ENCODE peak calls at places on chromosomes 11 and 22, in four cellular contexts. N is stimulated activated CD4-positive, alpha-beta T cell treated with anti-CD3 and anti-CD28 coated beads, Interleukin-12 subunit alpha, Interleukin-12 subunit beta, amount 100 ng/mL, for 24 hours; D is amniotic stem cell; A is prostate gland. X is an unnamed sample.

GRCh38 chr11:106160494-106160893 is 83.0 kb downstream of the AASDHPPT start:
- DNase-seq in N (no peak), D (no peak), A (no peak), X (no peak)

GRCh38 chr22:29879738-29880137 is 3.2 kb upstream of the MTMR3 start:
- DNase-seq in N (no peak), D (no peak), A (no peak), X (no peak)

GRCh38 chr11:87455180-87455579 is 417.4 kb downstream of the TMEM135 start:
- DNase-seq in N (no peak), D (no peak), A (no peak), X (no peak)

GRCh38 chr22:49208768-49209252 is 618.9 kb downstream of the BRD1 start:
- DNase-seq in N (no peak), D (no peak), A (no peak), X (peak; percentile 26)

GRCh38 chr11:17405232-17406005 is 17.0 kb upstream of the KCNJ11 start:
- DNase-seq in N (no peak), D (no peak), A (peak; percentile 81), X (peak; percentile 83)

GRCh38 chr11:13073119-13073981 is 64.2 kb downstream of the RASSF10 start:
- DNase-seq in N (no peak), D (no peak), A (no peak), X (peak; percentile 57)

GRCh38 chr11:74006743-74007304 is 2.1 kb downstream of the UCP3 start:
- DNase-seq in N (no peak), D (no peak), A (no peak), X (no peak)

GRCh38 chr11:24585192-24585591 is 88.3 kb downstream of the LUZP2 start:
- DNase-seq in N (no peak), D (no peak), A (no peak), X (no peak)

GRCh38 chr22:46563381-46564083 is 26.1 kb upstream of the CELSR1 start:
- DNase-seq in N (peak; percentile 81), D (no peak), A (peak; percentile 61), X (peak; percentile 81)

GRCh38 chr22:36068776-36069344 is 40.2 kb upstream of the RBFOX2 start:
- DNase-seq in N (no peak), D (no peak), A (no peak), X (no peak)

GRCh38 chr11:123616505-123617198 is 37.8 kb downstream of the SCN3B start:
- DNase-seq in N (no peak), D (no peak), A (peak; percentile 53), X (peak; percentile 58)

GRCh38 chr22:19434829-19435580 is 2.7 kb downstream of the MRPL40 start:
- DNase-seq in N (no peak), D (no peak), A (no peak), X (no peak)

GRCh38 chr11:73245461-73245860 is 26.7 kb upstream of the P2RY6 start:
- DNase-seq in N (no peak), D (no peak), A (no peak), X (no peak)

GRCh38 chr22:41576877-41577276 is 12.8 kb downstream of the PMM1 start:
- DNase-seq in N (no peak), D (no peak), A (no peak), X (no peak)

GRCh38 chr11:125903753-125904659 is at the start of gene DDX25:
- DNase-seq in N (no peak), D (no peak), A (no peak), X (no peak)

GRCh38 chr22:37569009-37569920 is 9.0 kb downstream of the CDC42EP1 start:
- DNase-seq in N (no peak), D (no peak), A (no peak), X (no peak)

GRCh38 chr11:789951-790350 is at the start of gene CEND1:
- DNase-seq in N (no peak), D (no peak), A (no peak), X (no peak)

GRCh38 chr11:100445231-100445735 is 241.8 kb upstream of the ARHGAP42 start:
- DNase-seq in N (no peak), D (no peak), A (peak; percentile 5), X (no peak)

GRCh38 chr22:38233427-38233826 is 31.6 kb downstream of the MAFF start:
- DNase-seq in N (no peak), D (no peak), A (no peak), X (no peak)

GRCh38 chr11:17777726-17778091 is 43.1 kb downstream of the KCNC1 start:
- DNase-seq in N (no peak), D (no peak), A (no peak), X (no peak)

GRCh38 chr11:93370260-93370659 is 39.7 kb downstream of the DEUP1 start:
- DNase-seq in N (no peak), D (no peak), A (no peak), X (no peak)

GRCh38 chr11:7931168-7931567 is at the start of gene OR10A6:
- DNase-seq in N (no peak), D (no peak), A (no peak), X (no peak)

GRCh38 chr11:66676279-66676919 is 1.3 kb downstream of the RBM4B start:
- DNase-seq in N (no peak), D (no peak), A (no peak), X (no peak)

GRCh38 chr11:8584511-8584910 is 9.5 kb downstream of the STK33 start:
- DNase-seq in N (no peak), D (no peak), A (no peak), X (no peak)

GRCh38 chr11:128210148-128210940 is 377.0 kb downstream of the ETS1 start:
- DNase-seq in N (no peak), D (peak; percentile 43), A (peak; percentile 62), X (peak; percentile 80)

GRCh38 chr11:34565417-34566208 is 52.0 kb upstream of the ELF5 start:
- DNase-seq in N (no peak), D (no peak), A (no peak), X (no peak)

GRCh38 chr11:4610258-4610935 is 2.4 kb upstream of the TRIM68 start:
- DNase-seq in N (no peak), D (no peak), A (no peak), X (no peak)

GRCh38 chr22:19596680-19597398 is 72.6 kb upstream of the CLDN5 start:
- DNase-seq in N (no peak), D (no peak), A (no peak), X (no peak)

GRCh38 chr22:23313791-23314567 is 133.7 kb downstream of the BCR start:
- DNase-seq in N (no peak), D (no peak), A (no peak), X (no peak)

GRCh38 chr22:36332623-36333331 is 55.0 kb downstream of the MYH9 start:
- DNase-seq in N (peak; percentile 51), D (no peak), A (peak; percentile 92), X (peak; percentile 82)

GRCh38 chr22:24402460-24403192 is 24.8 kb upstream of the ADORA2A start:
- DNase-seq in N (no peak), D (peak; percentile 56), A (peak; percentile 98), X (peak; percentile 91)

GRCh38 chr11:47003180-47003877 is 66.8 kb downstream of the CSTPP1 start:
- DNase-seq in N (peak; percentile 18), D (no peak), A (no peak), X (no peak)

GRCh38 chr11:13772223-13773046 is 104.0 kb downstream of the FAR1 start:
- DNase-seq in N (no peak), D (no peak), A (peak; percentile 48), X (no peak)

GRCh38 chr11:25596701-25597100 is 735.2 kb upstream of the ANO3 start:
- DNase-seq in N (no peak), D (no peak), A (no peak), X (no peak)

GRCh38 chr11:35173011-35173511 is 34.1 kb downstream of the CD44 start:
- DNase-seq in N (no peak), D (no peak), A (no peak), X (no peak)

X was measured in ureter.